ENCODE peak calls at places on chromosomes 13 and 19, in five cellular contexts. One of them, this sample, is unnamed.
A peak's percentile ranks its signal among the peaks of the same experiment; 100 is the strongest.

GRCh38 chr13:94210826-94211225 is 268.7 kb downstream of the DCT start:
- DNase-seq in body of pancreas: no peak
- DNase-seq in IMR-90: no peak
- DNase-seq in stomach: no peak
- DNase-seq in adrenal gland: no peak
- DNase-seq in this sample: no peak

GRCh38 chr19:18895828-18896341 is at the start of gene CERS1:
- DNase-seq in body of pancreas: no peak
- DNase-seq in adrenal gland: no peak
- DNase-seq in IMR-90: no peak
- DNase-seq in stomach: no peak
- DNase-seq in this sample: no peak

GRCh38 chr13:111938743-111939142 is 128.2 kb upstream of the SOX1 start:
- DNase-seq in adrenal gland: no peak
- DNase-seq in body of pancreas: no peak
- DNase-seq in IMR-90: no peak
- DNase-seq in stomach: no peak
- DNase-seq in this sample: no peak

GRCh38 chr13:97003071-97003470 is 8.8 kb upstream of the OXGR1 start:
- DNase-seq in adrenal gland: no peak
- DNase-seq in stomach: no peak
- DNase-seq in IMR-90: no peak
- DNase-seq in body of pancreas: no peak
- DNase-seq in this sample: no peak

GRCh38 chr13:100525453-100526298 is 62.9 kb downstream of the GGACT start:
- DNase-seq in body of pancreas: no peak
- DNase-seq in adrenal gland: no peak
- DNase-seq in IMR-90: no peak
- DNase-seq in stomach: no peak
- DNase-seq in this sample: no peak

GRCh38 chr19:58522709-58523108 is 3.1 kb upstream of the ZBTB45 start:
- DNase-seq in IMR-90: no peak
- DNase-seq in body of pancreas: no peak
- DNase-seq in adrenal gland: no peak
- DNase-seq in stomach: no peak
- DNase-seq in this sample: no peak

GRCh38 chr13:81020010-81020409 is 679.1 kb upstream of the SPRY2 start:
- DNase-seq in stomach: no peak
- DNase-seq in body of pancreas: no peak
- DNase-seq in IMR-90: no peak
- DNase-seq in adrenal gland: no peak
- DNase-seq in this sample: no peak

GRCh38 chr13:70088926-70089325 is 18.7 kb upstream of the ATXN8OS start:
- DNase-seq in adrenal gland: no peak
- DNase-seq in stomach: no peak
- DNase-seq in IMR-90: no peak
- DNase-seq in body of pancreas: no peak
- DNase-seq in this sample: no peak

GRCh38 chr13:33509642-33510229 is 224.2 kb upstream of the STARD13 start:
- DNase-seq in body of pancreas: peak; percentile 32
- DNase-seq in stomach: peak; percentile 41
- DNase-seq in adrenal gland: peak; percentile 65
- DNase-seq in IMR-90: no peak
- DNase-seq in this sample: peak; percentile 68

GRCh38 chr19:33373701-33374405 is at the start of gene CEBPG:
- DNase-seq in IMR-90: peak; percentile 64
- DNase-seq in body of pancreas: peak; percentile 72
- DNase-seq in stomach: peak; percentile 55
- DNase-seq in adrenal gland: peak; percentile 60
- DNase-seq in this sample: no peak
- TF ChIP-seq POLR2A in IMR-90: peak; percentile 72
- TF ChIP-seq POLR2A in body of pancreas: peak; percentile 90
- TF ChIP-seq POLR2A in stomach: no peak
- TF ChIP-seq POLR2A in adrenal gland: peak; percentile 83
- TF ChIP-seq POLR2A in this sample: no peak

DNA sequence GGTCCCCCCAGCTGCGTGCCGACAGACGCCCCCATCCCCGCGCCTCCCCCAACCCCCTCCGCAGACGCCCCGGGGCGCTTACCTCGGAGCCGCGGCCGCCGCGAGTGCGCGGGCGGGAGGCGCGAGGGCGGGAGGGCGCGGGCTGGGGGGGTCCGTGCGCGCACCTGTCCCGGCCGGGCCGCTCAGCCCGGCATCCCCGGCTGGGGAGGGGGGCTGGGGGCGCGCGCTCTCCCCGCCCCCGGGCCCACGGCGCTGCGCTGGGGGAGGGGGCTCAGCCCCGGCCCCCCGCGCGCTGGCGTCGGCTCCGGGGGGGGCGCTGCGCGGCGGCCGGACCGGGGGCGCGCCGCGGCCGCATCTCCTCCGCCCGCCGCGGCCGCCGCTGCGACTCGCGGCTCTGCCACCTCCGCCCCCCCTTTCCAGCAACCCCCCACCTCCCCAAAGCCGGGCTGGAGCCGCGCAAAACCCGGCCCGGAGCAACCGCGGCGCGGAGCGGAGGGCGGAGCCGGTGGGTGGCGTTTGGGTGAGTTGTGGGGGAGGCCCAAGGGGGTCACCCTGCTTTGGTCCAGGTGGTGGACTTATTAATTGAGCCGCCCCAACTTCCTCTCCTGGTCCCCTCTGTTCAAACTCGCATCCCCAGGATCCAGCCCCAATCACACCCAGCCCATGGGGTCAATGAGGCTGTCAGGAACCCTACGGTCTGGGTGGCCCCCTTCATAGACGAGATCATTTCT is 22.1 kb upstream of the SEMA6B start:
- DNase-seq in body of pancreas: no peak
- DNase-seq in IMR-90: no peak
- DNase-seq in adrenal gland: peak; percentile 24
- DNase-seq in stomach: no peak
- DNase-seq in this sample: no peak
- H3K4me3 ChIP-seq in body of pancreas: no peak overlapping the region
- H3K4me3 ChIP-seq in IMR-90: peak overlapping the region; percentile 13
- H3K4me3 ChIP-seq in adrenal gland: no peak overlapping the region
- H3K4me3 ChIP-seq in stomach: peak overlapping the region; percentile 26
- H3K4me3 ChIP-seq in this sample: no peak overlapping the region

GRCh38 chr19:14078406-14078805 is 5.8 kb downstream of the MISP3 start:
- DNase-seq in stomach: no peak
- DNase-seq in body of pancreas: no peak
- DNase-seq in IMR-90: peak; percentile 38
- DNase-seq in adrenal gland: no peak
- DNase-seq in this sample: no peak

GRCh38 chr19:14072535-14073231 is at the start of gene MISP3:
- DNase-seq in body of pancreas: peak; percentile 89
- DNase-seq in IMR-90: no peak
- DNase-seq in stomach: peak; percentile 90
- DNase-seq in adrenal gland: peak; percentile 51
- DNase-seq in this sample: peak; percentile 86

GRCh38 chr19:14073925-14074838 is 1.6 kb downstream of the MISP3 start:
- DNase-seq in IMR-90: peak; percentile 25
- DNase-seq in stomach: peak; percentile 66
- DNase-seq in adrenal gland: no peak
- DNase-seq in body of pancreas: peak; percentile 54
- DNase-seq in this sample: peak; percentile 84

GRCh38 chr19:14070268-14071050 is 2.1 kb upstream of the MISP3 start:
- DNase-seq in adrenal gland: no peak
- DNase-seq in stomach: no peak
- DNase-seq in IMR-90: no peak
- DNase-seq in body of pancreas: no peak
- DNase-seq in this sample: no peak

GRCh38 chr19:14073232-14073924 is 792 bp downstream of the MISP3 start:
- DNase-seq in body of pancreas: peak; percentile 81
- DNase-seq in IMR-90: peak; percentile 82
- DNase-seq in adrenal gland: peak; percentile 79
- DNase-seq in stomach: peak; percentile 81
- DNase-seq in this sample: peak; percentile 95
- TF ChIP-seq POLR2A in body of pancreas: peak; percentile 74
- TF ChIP-seq POLR2A in IMR-90: no peak
- TF ChIP-seq POLR2A in adrenal gland: peak; percentile 78
- TF ChIP-seq POLR2A in stomach: no peak
- TF ChIP-seq POLR2A in this sample: no peak

DNA sequence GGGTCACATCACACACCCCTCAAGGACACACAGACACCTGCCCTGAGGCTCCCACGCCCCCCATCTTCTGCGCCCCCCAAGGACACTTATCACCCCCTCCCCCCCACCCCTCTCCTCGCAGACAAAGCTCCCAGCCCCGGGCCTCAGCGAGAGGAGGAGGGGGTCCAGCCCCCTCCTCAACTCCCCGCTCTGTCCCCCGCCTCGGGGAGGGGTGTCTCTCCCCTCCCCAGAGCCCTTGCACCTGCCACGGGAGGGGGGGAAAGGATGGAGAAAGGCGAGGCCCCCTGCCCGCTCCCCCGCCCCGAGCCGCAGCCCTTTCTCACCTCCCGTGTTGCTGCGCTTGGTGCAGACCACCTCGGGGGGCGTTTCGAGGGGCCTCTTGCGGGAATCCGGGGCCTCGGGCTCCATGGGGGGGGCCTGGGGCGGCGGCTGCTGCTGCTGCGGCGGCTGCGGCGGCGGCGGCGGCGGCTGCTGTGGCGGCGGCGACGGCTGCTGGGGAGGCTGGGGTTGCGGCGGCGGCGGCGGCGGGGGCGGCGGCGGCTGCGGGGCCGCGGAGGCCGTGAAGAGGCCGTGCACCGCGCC is 630 bp downstream of the NOVA2 start:
- DNase-seq in adrenal gland: no peak
- DNase-seq in IMR-90: no peak
- DNase-seq in body of pancreas: no peak
- DNase-seq in stomach: no peak
- DNase-seq in this sample: no peak
- H3K4me3 ChIP-seq in adrenal gland: no peak overlapping the region
- H3K4me3 ChIP-seq in IMR-90: no peak overlapping the region
- H3K4me3 ChIP-seq in body of pancreas: no peak overlapping the region
- H3K4me3 ChIP-seq in stomach: peak overlapping the region; percentile 34
- H3K4me3 ChIP-seq in this sample: no peak overlapping the region

GRCh38 chr19:47324502-47324901 is 7.5 kb upstream of the C5AR2 start:
- DNase-seq in body of pancreas: no peak
- DNase-seq in IMR-90: no peak
- DNase-seq in stomach: no peak
- DNase-seq in adrenal gland: peak; percentile 64
- DNase-seq in this sample: peak; percentile 84
- TF ChIP-seq POLR2A in body of pancreas: no peak
- TF ChIP-seq POLR2A in IMR-90: no peak
- TF ChIP-seq POLR2A in stomach: no peak
- TF ChIP-seq POLR2A in adrenal gland: no peak
- TF ChIP-seq POLR2A in this sample: no peak

DNA sequence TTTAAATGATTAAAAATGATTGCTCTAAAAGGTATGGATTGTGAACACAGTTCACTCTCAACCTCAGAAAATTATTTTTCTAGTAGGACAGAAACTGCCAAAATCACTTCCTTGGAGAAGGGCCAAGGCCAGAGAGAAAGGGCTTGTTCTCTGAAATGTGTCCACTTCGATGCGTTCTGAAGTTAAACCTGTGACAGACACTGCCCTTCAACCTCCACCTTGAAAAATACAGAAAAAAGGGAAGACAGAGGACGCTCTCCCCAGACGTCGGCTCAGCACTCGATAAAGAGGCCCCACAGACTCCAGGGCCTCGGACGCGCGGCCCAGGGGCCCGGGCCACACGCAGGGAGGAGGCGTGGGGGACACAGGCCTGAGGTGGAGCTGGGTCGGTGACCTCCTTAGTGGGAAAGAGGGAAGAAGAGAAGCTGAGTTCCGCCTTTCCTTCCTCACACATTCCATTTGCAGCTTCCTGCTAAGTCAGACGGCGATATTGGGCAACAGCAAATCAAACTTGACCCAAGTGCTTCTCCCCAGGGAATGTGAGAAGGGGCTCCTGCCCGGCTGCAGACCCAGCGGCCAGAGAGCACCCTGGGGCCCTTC is 63.6 kb downstream of the RASA3 start:
- DNase-seq in IMR-90: peak; percentile 77
- DNase-seq in adrenal gland: peak; percentile 54
- DNase-seq in body of pancreas: no peak
- DNase-seq in stomach: no peak
- DNase-seq in this sample: peak; percentile 81
- H3K4me3 ChIP-seq in IMR-90: no peak overlapping the region
- H3K4me3 ChIP-seq in adrenal gland: no peak overlapping the region
- H3K4me3 ChIP-seq in body of pancreas: no peak overlapping the region
- H3K4me3 ChIP-seq in stomach: no peak overlapping the region
- H3K4me3 ChIP-seq in this sample: no peak overlapping the region

This sample was measured in spleen.